ENCODE peak calls at places on chromosome 3, in nine cellular contexts. I, F, A, V, L, N, X, G and P are unnamed samples.

GRCh38 chr3:167885277-167885676 is 149.8 kb downstream of the SERPINI1 start:
- DNase-seq in F (no peak), I (no peak), A (no peak), V (no peak), G (no peak), N (no peak), X (no peak), L (no peak), P (no peak)

GRCh38 chr3:41328916-41329315 is 129.6 kb downstream of the CTNNB1 start:
- DNase-seq in N (no peak), F (no peak), L (no peak), A (no peak), I (no peak), G (no peak), X (no peak), V (no peak), P (no peak)

GRCh38 chr3:125645613-125646012 is 50.3 kb upstream of the OSBPL11 start:
- DNase-seq in L (no peak), G (no peak), V (no peak), I (no peak), X (no peak), F (no peak), A (no peak), N (no peak), P (no peak)

GRCh38 chr3:107425033-107425432 is 47.8 kb downstream of the CCDC54 start:
- DNase-seq in V (no peak), I (no peak), L (no peak), G (no peak), A (no peak), X (no peak), N (no peak), F (no peak), P (no peak)

GRCh38 chr3:175526609-175527280 is 667.6 kb downstream of the NAALADL2 start:
- DNase-seq in V (no peak), F (no peak), I (peak), X (no peak), A (no peak), G (no peak), L (peak), N (no peak), P (no peak)

GRCh38 chr3:141876381-141876890 is at the start of gene ATP1B3:
- DNase-seq in A (peak), N (peak), G (peak), F (peak), L (peak), V (peak), I (peak), X (peak), P (peak)

GRCh38 chr3:52029535-52029934 is 26.8 kb downstream of the DUSP7 start:
- DNase-seq in G (no peak), V (no peak), F (no peak), L (no peak), X (no peak), A (no peak), N (no peak), I (no peak), P (no peak)

GRCh38 chr3:40887012-40887411 is 312.3 kb upstream of the CTNNB1 start:
- DNase-seq in F (no peak), I (no peak), L (no peak), N (no peak), X (no peak), V (no peak), G (no peak), A (no peak), P (no peak)

GRCh38 chr3:12687948-12688347 is 24.0 kb upstream of the RAF1 start:
- DNase-seq in F (no peak), V (no peak), L (no peak), X (no peak), I (no peak), G (peak), A (no peak), N (no peak), P (no peak)

GRCh38 chr3:134366928-134367352 is 7.3 kb downstream of the AMOTL2 start:
- DNase-seq in V (no peak), F (no peak), G (peak), A (no peak), N (no peak), L (peak), I (no peak), X (no peak), P (no peak)

GRCh38 chr3:11552289-11553264 is 91.1 kb downstream of the VGLL4 start:
- DNase-seq in X (no peak), L (no peak), N (no peak), I (no peak), A (no peak), G (no peak), F (no peak), V (no peak), P (no peak)